ENCODE peak calls at places on chromosomes 1 and 21, in five cellular contexts. D is frontal cortex, B is testis, T is cardiac fibroblast, V is putamen. G is an unnamed sample.

GRCh38 chr1:25647863-25648262 is 31.3 kb downstream of the MAN1C1 start:
- DNase-seq in D (no peak), B (peak; percentile 6), T (no peak), V (no peak), G (no peak)

GRCh38 chr1:1899266-1899966 is 8.5 kb upstream of the GNB1 start:
- DNase-seq in D (no peak), B (no peak), T (no peak), V (no peak), G (no peak)

GRCh38 chr1:55421317-55421716 is 206.2 kb upstream of the USP24 start:
- DNase-seq in D (no peak), B (no peak), T (peak; percentile 26), V (no peak), G (no peak)

GRCh38 chr1:10033359-10033845 is 644 bp downstream of the UBE4B start:
- DNase-seq in D (no peak), B (peak; percentile 65), T (peak; percentile 40), V (no peak), G (no peak)

GRCh38 chr1:26354972-26355371 is 1.0 kb upstream of the CRYBG2 start:
- DNase-seq in D (no peak), B (no peak), T (no peak), V (no peak), G (no peak)

GRCh38 chr1:54302549-54302948 is 102.6 kb downstream of the MRPL37 start:
- DNase-seq in D (no peak), B (no peak), T (no peak), V (no peak), G (no peak)

GRCh38 chr1:45246760-45247159 is 40.4 kb upstream of the ZSWIM5 start:
- DNase-seq in D (no peak), B (no peak), T (peak; percentile 84), V (no peak), G (no peak)

GRCh38 chr1:231383159-231383855 is 38.8 kb downstream of the EGLN1 start:
- DNase-seq in D (no peak), B (no peak), T (no peak), V (no peak), G (no peak)

GRCh38 chr1:96722161-96722908 is 751 bp downstream of the PTBP2 start:
- DNase-seq in D (peak; percentile 75), B (peak; percentile 65), T (peak; percentile 80), V (peak; percentile 95), G (no peak)

GRCh38 chr1:8162168-8162567 is 136.1 kb upstream of the ERRFI1 start:
- DNase-seq in D (no peak), B (no peak), T (no peak), V (no peak), G (no peak)

GRCh38 chr1:84834419-84835064 is 58.5 kb downstream of the LPAR3 start:
- DNase-seq in D (no peak), B (no peak), T (peak; percentile 61), V (no peak), G (no peak)

GRCh38 chr1:165633624-165634023 is 2.6 kb downstream of the MGST3 start:
- DNase-seq in D (no peak), B (no peak), T (peak; percentile 42), V (no peak), G (no peak)

GRCh38 chr1:116886532-116886931 is 23.2 kb upstream of the PTGFRN start:
- DNase-seq in D (no peak), B (no peak), T (peak; percentile 50), V (no peak), G (no peak)

GRCh38 chr1:105830614-105831146 is 1225.8 kb upstream of the PRMT6 start:
- DNase-seq in D (no peak), B (no peak), T (no peak), V (no peak), G (no peak)

GRCh38 chr1:75415187-75415586 is 195.7 kb downstream of the SLC44A5 start:
- DNase-seq in D (no peak), B (no peak), T (no peak), V (no peak), G (no peak)

GRCh38 chr1:67684526-67685066 is 405 bp upstream of the GADD45A start:
- DNase-seq in D (no peak), B (no peak), T (no peak), V (peak; percentile 48), G (no peak)

GRCh38 chr21:32921632-32922230 is 104.0 kb upstream of the OLIG2 start:
- DNase-seq in D (no peak), B (peak; percentile 64), T (no peak), V (no peak), G (no peak)

GRCh38 chr1:32393832-32394140 is 455 bp downstream of the BSDC1 start:
- DNase-seq in D (no peak), B (peak; percentile 69), T (no peak), V (peak; percentile 11), G (no peak)

GRCh38 chr1:8239039-8239305 is 78.9 kb upstream of the SLC45A1 start:
- DNase-seq in D (no peak), B (no peak), T (peak; percentile 78), V (no peak), G (no peak)

GRCh38 chr1:10898921-10899320 is 102.5 kb upstream of the CASZ1 start:
- DNase-seq in D (no peak), B (no peak), T (no peak), V (no peak), G (no peak)

GRCh38 chr1:42941640-42942330 is 16.9 kb downstream of the SLC2A1 start:
- DNase-seq in D (peak; percentile 62), B (peak; percentile 76), T (peak; percentile 90), V (peak; percentile 57), G (no peak)